ENCODE peak calls at places on chromosomes 5 and 9, in seven cellular contexts. C is naive thymus-derived CD8-positive, alpha-beta T cell; I is SK-N-SH; U is foreskin fibroblast; H is endothelial cell; Q is GM12891; D is retinal pigment epithelial cell. A is an unnamed sample.

GRCh38 chr9:85600675-85601263 is 141.0 kb downstream of the AGTPBP1 start:
- DNase-seq in C (no peak), I (peak), U (peak), H (no peak), Q (no peak), D (no peak), A (no peak)

GRCh38 chr5:163867324-163867723 is 361.9 kb downstream of the MAT2B start:
- DNase-seq in C (no peak), I (no peak), U (no peak), H (no peak), Q (no peak), D (no peak), A (no peak)

GRCh38 chr9:118578467-118578866 is 790.8 kb downstream of the BRINP1 start:
- DNase-seq in C (no peak), I (no peak), U (peak), H (no peak), Q (no peak), D (no peak), A (no peak)

GRCh38 chr9:87113892-87114291 is 166.6 kb upstream of the GAS1 start:
- DNase-seq in C (no peak), I (no peak), U (peak), H (no peak), Q (no peak), D (no peak), A (no peak)

GRCh38 chr5:7251127-7251526 is 144.8 kb upstream of the ADCY2 start:
- DNase-seq in C (no peak), I (no peak), U (no peak), H (no peak), Q (no peak), D (no peak), A (no peak)

GRCh38 chr9:123358181-123358894 is 2.3 kb downstream of the CRB2 start:
- DNase-seq in C (no peak), I (peak), U (no peak), H (no peak), Q (no peak), D (no peak), A (no peak)

GRCh38 chr5:854217-854616 is 3.4 kb upstream of the ZDHHC11 start:
- DNase-seq in C (no peak), I (no peak), U (no peak), H (no peak), Q (no peak), D (no peak), A (no peak)

GRCh38 chr5:180818275-180818674 is 15.7 kb upstream of the MGAT1 start:
- DNase-seq in C (no peak), I (no peak), U (no peak), H (no peak), Q (no peak), D (no peak), A (no peak)

GRCh38 chr5:84961903-84962302 is 577.2 kb upstream of the EDIL3 start:
- DNase-seq in C (no peak), I (no peak), U (no peak), H (no peak), Q (no peak), D (no peak), A (peak)